ENCODE peak calls at places on chromosomes 3 and 15, in nine cellular contexts. D, H, W, E, P, V, L, F and J are unnamed samples.

GRCh38 chr3:13715961-13716360 is 163.9 kb downstream of the WNT7A start:
- DNase-seq in L (no peak), E (no peak), P (no peak), W (peak; percentile 5), F (no peak), D (peak; percentile 35), V (no peak), H (no peak), J (no peak)

GRCh38 chr15:58549013-58549779 is 117.4 kb downstream of the LIPC start:
- DNase-seq in P (no peak), V (no peak), F (no peak), L (no peak), W (no peak), E (no peak), D (no peak), H (no peak), J (no peak)

GRCh38 chr3:30620402-30621360 is 14.3 kb downstream of the TGFBR2 start:
- DNase-seq in H (no peak), V (no peak), L (no peak), E (no peak), P (no peak), D (no peak), F (no peak), W (no peak), J (no peak)

GRCh38 chr3:41334426-41334825 is 135.1 kb downstream of the CTNNB1 start:
- DNase-seq in P (no peak), L (no peak), D (no peak), F (no peak), H (no peak), W (no peak), E (no peak), V (no peak), J (no peak)

GRCh38 chr3:23811117-23811487 is 5.3 kb downstream of the UBE2E1 start:
- DNase-seq in D (no peak), V (peak; percentile 33), L (no peak), F (no peak), H (no peak), E (peak; percentile 17), P (no peak), W (no peak), J (peak; percentile 7)

GRCh38 chr3:50574280-50574831 is 5.0 kb downstream of the HEMK1 start:
- DNase-seq in D (no peak), V (no peak), L (no peak), H (no peak), W (no peak), F (no peak), E (no peak), P (no peak), J (no peak)

GRCh38 chr3:172918165-172918564 is 167.6 kb downstream of the ECT2 start:
- DNase-seq in P (peak; percentile 43), V (no peak), W (no peak), F (peak; percentile 79), L (no peak), E (peak; percentile 45), D (no peak), H (no peak), J (no peak)

GRCh38 chr15:62171882-62172281 is 6.8 kb upstream of the C2CD4B start:
- DNase-seq in D (no peak), W (no peak), P (no peak), E (no peak), F (no peak), H (no peak), L (no peak), V (no peak), J (no peak)

GRCh38 chr3:39809181-39809994 is at the start of gene MYRIP:
- DNase-seq in D (peak; percentile 87), P (no peak), F (peak; percentile 7), E (peak; percentile 32), V (peak; percentile 44), W (peak; percentile 77), H (peak; percentile 51), L (no peak), J (peak; percentile 1)

GRCh38 chr15:41941644-41942415 is 30.5 kb downstream of the EHD4 start:
- DNase-seq in D (no peak), W (no peak), F (no peak), L (no peak), E (no peak), P (no peak), H (no peak), V (no peak), J (no peak)

GRCh38 chr3:43400162-43400561 is 113.8 kb downstream of the SNRK start:
- DNase-seq in V (no peak), L (no peak), D (no peak), P (no peak), E (no peak), H (no peak), W (no peak), F (no peak), J (no peak)

GRCh38 chr3:44861412-44862220 is at the start of gene TMEM42:
- DNase-seq in L (peak; percentile 56), W (peak; percentile 94), D (peak; percentile 97), V (peak; percentile 87), F (peak; percentile 92), E (peak; percentile 74), H (peak; percentile 91), P (peak; percentile 93), J (peak; percentile 90)

GRCh38 chr3:44862221-44862637 is 517 bp downstream of the TMEM42 start:
- DNase-seq in E (peak; percentile 9), L (no peak), F (peak; percentile 37), W (no peak), P (peak; percentile 42), H (no peak), D (no peak), V (peak; percentile 33), J (no peak)

GRCh38 chr3:44865272-44866005 is 3.7 kb downstream of the TMEM42 start:
- DNase-seq in F (no peak), L (no peak), W (no peak), H (no peak), E (no peak), D (no peak), V (no peak), P (peak; percentile 13), J (no peak)

GRCh38 chr3:44860117-44860516 is 1.6 kb upstream of the TMEM42 start:
- DNase-seq in V (no peak), P (no peak), L (no peak), E (no peak), F (no peak), H (no peak), W (no peak), D (no peak), J (no peak)
- H3K4me3 ChIP-seq in V (no peak overlapping the region), P (no peak overlapping the region), L (no peak overlapping the region), E (no peak overlapping the region), F (no peak overlapping the region), H (no peak overlapping the region), W (no peak overlapping the region), D (no peak overlapping the region), J (no peak overlapping the region)

DNA sequence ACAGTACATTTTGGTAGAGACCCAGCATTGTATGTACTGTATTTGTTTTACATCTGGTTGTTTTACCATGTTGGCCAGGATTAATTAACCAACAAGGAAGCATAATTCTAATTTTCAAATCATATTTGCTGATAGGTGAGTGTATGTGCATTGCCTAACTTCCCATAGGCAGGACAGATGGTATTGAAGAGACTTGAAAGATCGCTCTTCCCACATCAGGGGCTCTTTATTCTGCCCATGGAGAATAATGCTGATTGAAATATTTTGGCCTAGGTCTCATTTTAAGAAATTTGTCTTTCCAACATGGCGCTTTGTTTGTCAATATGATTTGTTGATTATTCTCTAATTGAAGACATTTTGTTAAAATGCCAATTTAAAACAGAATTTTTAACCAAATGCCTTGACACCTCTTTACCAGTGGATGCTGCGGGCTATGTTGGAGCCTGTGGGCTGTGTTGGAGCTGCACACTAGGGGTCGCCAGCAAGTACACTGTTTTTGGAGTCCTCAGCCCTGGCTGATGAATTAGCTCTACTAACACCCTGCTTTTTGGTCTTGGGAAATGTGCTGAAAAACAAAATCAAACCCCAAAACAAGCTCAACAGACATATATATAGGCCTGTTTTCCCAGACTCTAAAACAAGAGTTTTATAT is 5.3 kb downstream of the P2RY12 start:
- DNase-seq in L (peak; percentile 13), P (no peak), F (no peak), D (no peak), E (peak; percentile 6), W (peak; percentile 64), H (peak; percentile 13), V (peak; percentile 41), J (no peak)
- TF ChIP-seq CTCF in L (peak; percentile 78), P (peak; percentile 81), F (peak; percentile 51), D (peak; percentile 35), E (peak; percentile 57), W (peak; percentile 49), H (no peak), V (peak; percentile 44), J (peak; percentile 58)

DNA sequence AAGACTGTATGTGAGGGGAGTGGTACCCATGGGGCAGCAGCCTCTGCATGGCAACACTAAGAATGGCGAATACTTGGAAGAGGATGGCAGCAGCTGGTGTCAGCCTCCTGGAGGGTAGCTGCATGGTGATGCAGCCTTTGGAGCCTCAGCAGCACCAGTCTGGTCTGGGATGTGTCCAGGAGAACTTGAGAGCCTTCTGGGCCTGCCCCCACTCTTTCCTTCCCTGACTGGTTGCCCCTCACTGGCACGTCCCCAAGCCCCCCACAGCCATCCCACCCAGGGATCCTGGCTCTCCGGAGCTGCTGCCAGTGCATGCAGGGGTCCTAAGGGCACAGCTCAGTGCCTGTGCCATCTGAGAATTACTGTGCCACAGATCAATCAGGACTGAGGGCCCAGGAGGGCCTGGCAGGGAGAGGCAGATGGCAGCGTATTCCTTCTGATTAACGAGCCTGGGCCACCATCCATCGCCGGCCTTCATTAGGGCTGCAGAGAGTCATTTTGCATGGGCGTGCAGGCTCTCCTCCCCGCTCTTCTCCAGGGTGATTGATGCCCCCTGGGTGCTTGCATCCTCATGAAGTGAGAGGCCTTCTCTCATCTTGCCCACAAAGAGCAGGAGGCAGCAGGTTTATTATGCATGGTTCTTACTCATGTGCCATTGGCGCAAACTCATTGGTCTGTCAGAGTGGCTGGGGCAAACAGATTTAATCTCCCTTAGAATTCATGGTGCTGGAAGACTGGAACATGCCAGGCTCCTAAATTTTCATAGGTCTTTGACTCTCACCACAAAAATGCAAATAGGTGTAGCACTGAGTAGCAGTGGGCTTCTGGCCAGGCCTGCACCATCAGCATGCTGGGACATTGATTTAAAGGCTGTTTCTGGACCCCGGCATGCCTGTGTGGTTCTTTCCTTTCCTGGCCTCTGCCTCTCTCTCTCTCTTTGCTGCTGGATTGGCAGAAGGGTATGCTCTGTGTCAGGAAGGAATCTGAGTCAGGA is 116.8 kb downstream of the EPHB1 start:
- DNase-seq in F (peak; percentile 5), H (no peak), D (no peak), L (no peak), W (no peak), V (no peak), P (no peak), E (no peak), J (no peak)
- H3K4me3 ChIP-seq in F (no peak overlapping the region), H (no peak overlapping the region), D (no peak overlapping the region), L (no peak overlapping the region), W (no peak overlapping the region), V (no peak overlapping the region), P (no peak overlapping the region), E (no peak overlapping the region), J (no peak overlapping the region)

GRCh38 chr3:182585532-182586150 is 207.7 kb upstream of the ATP11B start:
- DNase-seq in D (no peak), H (no peak), F (no peak), W (no peak), V (no peak), L (no peak), P (no peak), E (peak; percentile 66), J (no peak)
- TF ChIP-seq CTCF in D (no peak), H (no peak), F (no peak), W (no peak), V (no peak), L (no peak), P (no peak), E (no peak), J (no peak)